ENCODE peak calls at places on chromosomes 2 and 18, in five cellular contexts. N is NCI-H2081, A is lower lobe of right lung, X is cardiac fibroblast, G is iPS-NIHi11. W is an unnamed sample.

GRCh38 chr2:130359466-130359865 is 3.6 kb downstream of the PTPN18 start:
- DNase-seq in G (no peak), A (no peak), N (no peak), X (no peak), W (no peak)

GRCh38 chr2:18551623-18552022 is 8.8 kb downstream of the RDH14 start:
- DNase-seq in A (no peak), N (no peak), X (no peak), G (no peak), W (no peak)

GRCh38 chr2:119190726-119191125 is 32.2 kb upstream of the C1QL2 start:
- DNase-seq in N (no peak), G (no peak), A (no peak), X (no peak), W (no peak)

GRCh38 chr18:12839526-12840196 is 44.4 kb downstream of the PTPN2 start:
- DNase-seq in X (peak; percentile 43), A (no peak), N (no peak), G (no peak), W (no peak)

GRCh38 chr18:77208969-77209368 is 40.7 kb upstream of the GALR1 start:
- DNase-seq in G (no peak), A (no peak), X (peak; percentile 88), N (no peak), W (no peak)

GRCh38 chr2:95374451-95374915 is 28.0 kb upstream of the FAHD2A start:
- DNase-seq in G (no peak), X (no peak), N (no peak), A (peak; percentile 12), W (no peak)

GRCh38 chr2:34627003-34627402 is 1027.9 kb upstream of the FAM98A start:
- DNase-seq in G (no peak), A (no peak), N (no peak), X (no peak), W (no peak)

GRCh38 chr2:172451923-172452322 is 24.5 kb downstream of the ITGA6 start:
- DNase-seq in N (no peak), A (no peak), G (no peak), X (no peak), W (no peak)

GRCh38 chr2:60550151-60550983 is 3.1 kb downstream of the BCL11A start:
- DNase-seq in X (peak; percentile 73), N (peak; percentile 94), A (peak; percentile 85), G (peak; percentile 56), W (peak; percentile 83)

GRCh38 chr18:36366994-36367839 is 69.7 kb downstream of the FHOD3 start:
- DNase-seq in N (no peak), G (no peak), A (no peak), X (peak; percentile 29), W (no peak)

GRCh38 chr2:230068658-230069080 is at the start of gene SLC16A14:
- DNase-seq in N (peak; percentile 69), X (peak; percentile 62), A (no peak), G (peak; percentile 42), W (peak; percentile 70)